ENCODE peak calls at places on chromosomes 6 and 20, in eight cellular contexts. D is uterus, L is mammary epithelial cell, M is OCI-LY7, J is astrocyte, P is iPS DF 6.9, T is ovary, Z is Peyer's patch. Y is an unnamed sample. For H3K4me1, the result is how much of the 10 kb centered on the place peaks cover.

GRCh38 chr20:32449057-32449889 is 91.1 kb downstream of the ASXL1 start:
- DNase-seq in D (no peak), L (no peak), M (no peak), J (no peak), P (no peak), T (no peak), Z (no peak), Y (no peak)

GRCh38 chr20:2657241-2657640 is 4.8 kb downstream of the NOP56 start:
- DNase-seq in D (no peak), L (no peak), M (no peak), J (no peak), P (no peak), T (no peak), Z (no peak), Y (no peak)

GRCh38 chr6:8731874-8732273 is 296.5 kb upstream of the SLC35B3 start:
- DNase-seq in D (no peak), L (no peak), M (no peak), J (no peak), P (no peak), T (no peak), Z (no peak), Y (no peak)

GRCh38 chr6:119524410-119524809 is 174.8 kb upstream of the MAN1A1 start:
- DNase-seq in D (no peak), L (no peak), M (peak), J (no peak), P (no peak), T (no peak), Z (no peak), Y (no peak)

GRCh38 chr6:146550911-146551310 is 7.3 kb downstream of the RAB32 start:
- DNase-seq in D (peak), L (no peak), M (no peak), J (peak), P (no peak), T (peak), Z (no peak), Y (no peak)

GRCh38 chr6:146990821-146991798 is 213.1 kb upstream of the STXBP5 start:
- DNase-seq in D (no peak), L (peak), M (no peak), J (peak), P (no peak), T (no peak), Z (no peak), Y (no peak)

GRCh38 chr6:118709859-118710350 is 58.5 kb upstream of the CEP85L start:
- DNase-seq in D (no peak), L (peak), M (peak), J (peak), P (no peak), T (no peak), Z (no peak), Y (peak)

GRCh38 chr6:51028271-51028670 is 209.6 kb downstream of the TFAP2B start:
- DNase-seq in D (no peak), L (no peak), M (no peak), J (peak), P (no peak), T (no peak), Z (no peak), Y (no peak)

GRCh38 chr20:61560361-61560853 is 308.3 kb downstream of the CDH4 start:
- DNase-seq in D (no peak), L (peak), M (no peak), J (peak), P (no peak), T (no peak), Z (no peak), Y (no peak)

GRCh38 chr6:49038294-49038693 is 424.8 kb downstream of the MMUT start:
- DNase-seq in D (no peak), L (no peak), M (no peak), J (no peak), P (no peak), T (no peak), Z (no peak), Y (no peak)

GRCh38 chr6:54810182-54810581 is 36.4 kb upstream of the FAM83B start:
- DNase-seq in D (no peak), L (peak), M (no peak), J (no peak), P (no peak), T (no peak), Z (no peak), Y (no peak)

GRCh38 chr6:33203443-33204164 is 851 bp upstream of the HSD17B8 start:
- DNase-seq in D (no peak), L (no peak), M (no peak), J (no peak), P (no peak), T (no peak), Z (no peak), Y (no peak)

GRCh38 chr6:15796130-15796766 is 133.4 kb upstream of the DTNBP1 start:
- DNase-seq in D (no peak), L (no peak), M (no peak), J (no peak), P (no peak), T (no peak), Z (no peak), Y (no peak)

GRCh38 chr20:63273635-63274380 is 1.2 kb downstream of the ARFGAP1 start:
- DNase-seq in D (no peak), L (peak), M (no peak), J (peak), P (no peak), T (no peak), Z (no peak), Y (no peak)

GRCh38 chr6:124795879-124796838 is 166.1 kb upstream of the RNF217 start:
- DNase-seq in D (no peak), L (no peak), M (peak), J (no peak), P (peak), T (no peak), Z (no peak), Y (no peak)

GRCh38 chr20:54324041-54324440 is 116.2 kb downstream of the PFDN4 start:
- DNase-seq in D (no peak), L (no peak), M (no peak), J (no peak), P (no peak), T (no peak), Z (no peak), Y (no peak)

GRCh38 chr20:52410746-52411317 is 219.3 kb upstream of the ZFP64 start:
- DNase-seq in D (no peak), L (no peak), M (no peak), J (peak), P (no peak), T (no peak), Z (no peak), Y (no peak)

GRCh38 chr20:63819224-63819917 is 11.7 kb downstream of the ZBTB46 start:
- DNase-seq in D (peak), L (no peak), M (no peak), J (no peak), P (no peak), T (peak), Z (no peak), Y (no peak)

GRCh38 chr6:30037182-30037788 is 23.8 kb upstream of the POLR1H start:
- DNase-seq in D (no peak), L (peak), M (peak), J (no peak), P (no peak), T (no peak), Z (no peak), Y (no peak)

DNA sequence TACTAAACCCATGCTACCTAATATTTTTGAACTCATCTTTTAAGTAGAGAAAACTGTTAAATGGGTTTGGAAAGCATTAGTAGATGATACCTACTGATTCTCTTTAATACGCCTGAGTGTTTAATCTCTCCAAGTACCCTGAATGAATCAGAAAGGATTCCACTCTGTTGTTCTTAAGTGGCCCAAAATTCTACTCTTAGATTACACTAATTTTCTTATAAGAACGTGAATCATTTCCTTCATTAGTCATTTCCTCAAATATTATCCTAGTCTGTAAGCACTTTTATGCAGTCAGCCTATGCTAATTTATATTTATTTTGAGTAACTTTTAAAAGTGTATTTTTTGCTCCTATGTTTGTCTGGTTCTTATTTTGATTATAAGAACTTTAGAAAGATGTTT is 380.0 kb downstream of the BTBD9 start:
- DNase-seq in D (no peak), L (peak), M (no peak), J (peak), P (no peak), T (no peak), Z (no peak), Y (no peak)
- H3K27ac ChIP-seq in D (no peak), L (no peak), M (no peak), J (peak), P (no peak), T (no peak), Z (no peak), Y (no peak)

GRCh38 chr6:42047790-42048405 is 2.4 kb upstream of the TAF8 start:
- DNase-seq in D (peak), L (no peak), M (peak), J (no peak), P (no peak), T (no peak), Z (no peak), Y (no peak)
- H3K4me1 ChIP-seq in D (under half), L (under half), M (half or more), J (under half), P (under half), T (under half), Z (under half), Y (under half)

DNA sequence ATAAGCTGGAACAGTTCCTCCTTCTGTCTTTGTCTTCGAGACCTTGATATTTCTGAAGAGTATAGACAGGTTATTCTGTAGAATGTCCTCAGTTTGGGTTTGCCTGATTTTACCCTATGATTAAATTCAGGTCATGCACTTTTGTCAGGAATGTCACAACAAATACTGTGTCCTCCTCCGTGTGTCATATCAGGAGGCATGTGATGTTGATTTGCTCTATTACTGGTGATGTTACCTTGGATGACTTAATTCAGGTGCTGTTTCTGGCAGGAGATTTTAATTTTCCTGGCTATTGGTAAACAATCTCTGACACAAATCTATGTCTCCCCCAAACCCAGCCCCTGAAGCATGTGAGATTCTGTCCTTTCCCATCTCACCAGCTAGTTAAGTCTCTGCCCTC is 33.3 kb upstream of the CHMP4B start:
- DNase-seq in D (no peak), L (no peak), M (peak), J (no peak), P (no peak), T (no peak), Z (no peak), Y (no peak)
- H3K27ac ChIP-seq in D (no peak), L (no peak), M (peak), J (no peak), P (no peak), T (no peak), Z (no peak), Y (no peak)

DNA sequence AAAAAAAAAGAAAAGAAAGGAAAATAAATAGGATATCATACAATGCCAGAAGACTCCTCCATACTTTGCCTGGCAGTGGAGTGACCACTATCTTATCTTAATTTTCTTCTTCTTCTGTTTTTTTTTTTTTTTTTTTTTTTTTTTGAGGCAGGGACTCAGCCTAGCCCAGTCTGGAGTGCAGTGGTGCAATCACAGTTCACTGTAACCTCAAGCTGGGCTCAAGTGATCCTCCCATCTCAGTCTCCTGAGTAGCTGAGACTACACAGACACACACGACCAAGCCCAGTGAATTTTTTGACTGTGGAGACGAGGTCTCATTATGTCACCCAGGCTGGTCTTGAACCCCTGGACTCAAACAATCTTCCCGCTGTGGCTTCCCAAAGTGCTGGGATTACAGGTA is 17.1 kb upstream of the MMP9 start:
- DNase-seq in D (no peak), L (no peak), M (no peak), J (no peak), P (no peak), T (no peak), Z (no peak), Y (no peak)
- H3K4me1 ChIP-seq in D (under half), L (under half), M (under half), J (under half), P (under half), T (under half), Z (under half), Y (under half)

GRCh38 chr6:133888931-133889556 is at the start of gene TCF21:
- DNase-seq in D (peak), L (no peak), M (no peak), J (peak), P (no peak), T (peak), Z (peak), Y (no peak)
- H3K27ac ChIP-seq in D (peak), L (no peak), M (no peak), J (no peak), P (no peak), T (peak), Z (peak), Y (peak)

GRCh38 chr6:134315974-134316391 is 1.9 kb downstream of the SGK1 start:
- DNase-seq in D (no peak), L (no peak), M (no peak), J (no peak), P (no peak), T (no peak), Z (no peak), Y (no peak)
- H3K4me1 ChIP-seq in D (under half), L (under half), M (under half), J (under half), P (under half), T (under half), Z (under half), Y (under half)

GRCh38 chr6:128478230-128479047 is 42.0 kb downstream of the PTPRK start:
- DNase-seq in D (no peak), L (no peak), M (no peak), J (no peak), P (no peak), T (no peak), Z (no peak), Y (no peak)
- H3K27ac ChIP-seq in D (no peak), L (no peak), M (no peak), J (no peak), P (no peak), T (no peak), Z (no peak), Y (no peak)